ENCODE peak calls at places on chromosomes 7 and 10, in six cellular contexts. W is neural progenitor cell, M is body of pancreas, T is fibroblast of lung, P is AG10803, H is IMR-90. G is an unnamed sample.
A peak's percentile ranks its signal among the peaks of the same experiment; 100 is the strongest.

GRCh38 chr10:124116771-124117510 is 23.5 kb upstream of the CHST15 start:
- DNase-seq in P (no peak), T (no peak), H (no peak), W (no peak), M (peak; percentile 23), G (no peak)

GRCh38 chr10:23013581-23014335 is 81.6 kb upstream of the MSRB2 start:
- DNase-seq in P (no peak), M (no peak), T (no peak), H (no peak), W (no peak), G (no peak)

GRCh38 chr7:83060218-83060617 is 102.5 kb downstream of the PCLO start:
- DNase-seq in M (peak; percentile 44), H (no peak), W (no peak), T (no peak), P (no peak), G (no peak)

GRCh38 chr7:30845426-30846135 is 66.1 kb upstream of the AQP1 start:
- DNase-seq in W (no peak), M (no peak), H (peak; percentile 65), P (peak; percentile 58), T (peak; percentile 57), G (peak; percentile 33)

GRCh38 chr10:107978455-107978854 is 813.9 kb upstream of the SORCS1 start:
- DNase-seq in T (no peak), W (no peak), H (no peak), M (no peak), P (no peak), G (no peak)

GRCh38 chr10:71748671-71749191 is 24.6 kb downstream of the VSIR start:
- DNase-seq in P (no peak), T (no peak), H (no peak), M (peak; percentile 47), W (no peak), G (no peak)

GRCh38 chr10:2610946-2611345 is 456.4 kb upstream of the PFKP start:
- DNase-seq in P (no peak), W (peak; percentile 77), M (no peak), H (no peak), T (no peak), G (no peak)

GRCh38 chr7:125661-126060 is 66.7 kb upstream of the FAM20C start:
- DNase-seq in W (no peak), M (no peak), T (peak; percentile 13), H (no peak), P (no peak), G (no peak)

GRCh38 chr7:15228891-15229290 is 326.3 kb upstream of the DGKB start:
- DNase-seq in H (no peak), P (no peak), T (no peak), M (no peak), W (no peak), G (no peak)

GRCh38 chr10:45064998-45065397 is 64.3 kb downstream of the ZNF22 start:
- DNase-seq in H (no peak), P (no peak), M (no peak), W (no peak), T (no peak), G (no peak)

GRCh38 chr7:4745971-4746919 is 29.2 kb upstream of the AP5Z1 start:
- DNase-seq in H (peak; percentile 83), T (peak; percentile 62), M (no peak), W (no peak), P (peak; percentile 77), G (peak; percentile 82)

GRCh38 chr10:5450605-5451384 is 38.4 kb downstream of the NET1 start:
- DNase-seq in W (no peak), P (no peak), T (no peak), H (no peak), M (no peak), G (no peak)

GRCh38 chr7:93835684-93836083 is 54.9 kb downstream of the TFPI2 start:
- DNase-seq in T (peak; percentile 28), P (peak; percentile 38), H (no peak), W (no peak), M (no peak), G (no peak)

GRCh38 chr10:46555713-46556514 is 544 bp downstream of the GPRIN2 start:
- DNase-seq in P (no peak), T (no peak), M (peak; percentile 56), W (peak; percentile 82), H (no peak), G (no peak)

GRCh38 chr10:83553366-83553765 is 585.9 kb upstream of the GHITM start:
- DNase-seq in W (no peak), M (no peak), H (no peak), P (no peak), T (peak; percentile 81), G (no peak)

GRCh38 chr10:30792025-30792424 is 162.5 kb upstream of the LYZL2 start:
- DNase-seq in M (no peak), P (no peak), W (no peak), H (no peak), T (no peak), G (no peak)

GRCh38 chr7:70833726-70834125 is 298.2 kb upstream of the GALNT17 start:
- DNase-seq in P (peak; percentile 34), T (peak; percentile 95), H (peak; percentile 69), M (no peak), W (no peak), G (peak; percentile 83)

GRCh38 chr10:101843032-101843991 is at the start of gene KCNIP2:
- DNase-seq in P (no peak), T (no peak), M (peak; percentile 49), H (no peak), W (peak; percentile 88), G (no peak)

GRCh38 chr10:129646921-129647320 is 179.9 kb downstream of the MGMT start:
- DNase-seq in P (no peak), H (no peak), W (no peak), M (no peak), T (no peak), G (no peak)

GRCh38 chr7:158350166-158350900 is 237.3 kb downstream of the PTPRN2 start:
- DNase-seq in T (no peak), H (no peak), M (no peak), W (no peak), P (no peak), G (no peak)

GRCh38 chr10:48653944-48654698 is 30.6 kb upstream of the WDFY4 start:
- DNase-seq in P (no peak), T (no peak), W (no peak), H (no peak), M (no peak), G (no peak)

GRCh38 chr7:1480670-1481069 is 21.4 kb upstream of the MICALL2 start:
- DNase-seq in T (no peak), P (no peak), W (no peak), H (no peak), M (no peak), G (no peak)

GRCh38 chr10:91162050-91162494 is 58.4 kb upstream of the PCGF5 start:
- DNase-seq in T (peak; percentile 16), P (peak; percentile 27), W (no peak), M (no peak), H (peak; percentile 46), G (no peak)

DNA sequence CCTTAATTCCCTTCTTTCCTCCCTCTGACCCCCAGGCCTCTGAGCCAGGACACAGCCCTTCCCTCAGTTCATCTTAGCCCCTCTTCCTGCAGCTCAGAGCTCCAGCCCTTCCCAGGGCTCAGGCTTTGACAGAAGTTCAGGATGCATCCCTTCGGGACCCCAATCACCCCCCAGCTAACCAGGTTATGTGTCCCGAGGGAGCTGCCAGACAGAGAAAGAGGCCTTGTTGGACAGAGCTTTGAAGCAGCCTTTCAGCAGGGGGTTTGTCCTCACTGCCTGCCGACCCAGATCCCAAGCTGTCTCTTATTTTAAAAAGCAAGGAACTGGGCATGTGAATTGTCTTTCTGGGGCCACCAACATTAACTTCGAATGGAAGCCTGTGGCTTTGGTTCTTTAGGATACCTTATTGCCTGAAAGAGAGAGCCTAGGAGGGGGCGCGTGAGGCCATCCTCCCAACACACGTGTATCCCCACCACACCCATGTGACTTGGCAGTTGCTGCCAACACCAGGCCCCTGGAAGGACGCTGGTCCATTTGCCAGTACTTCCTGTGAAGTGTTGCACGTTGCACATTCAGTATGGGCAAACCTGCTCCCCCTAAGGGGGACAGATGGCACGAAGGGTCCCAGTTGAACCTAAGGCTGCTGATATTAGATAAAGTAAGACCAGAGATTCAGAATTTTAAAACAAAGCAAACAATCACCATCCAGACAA is 859 bp downstream of the CCDC136 start:
- DNase-seq in W (no peak), M (no peak), T (no peak), P (no peak), H (no peak), G (no peak)
- H3K4me3 ChIP-seq in W (peak overlapping the region; percentile 100), M (no peak overlapping the region), T (peak overlapping the region; percentile 88), P (peak overlapping the region; percentile 78), H (no peak overlapping the region), G (no peak overlapping the region)

DNA sequence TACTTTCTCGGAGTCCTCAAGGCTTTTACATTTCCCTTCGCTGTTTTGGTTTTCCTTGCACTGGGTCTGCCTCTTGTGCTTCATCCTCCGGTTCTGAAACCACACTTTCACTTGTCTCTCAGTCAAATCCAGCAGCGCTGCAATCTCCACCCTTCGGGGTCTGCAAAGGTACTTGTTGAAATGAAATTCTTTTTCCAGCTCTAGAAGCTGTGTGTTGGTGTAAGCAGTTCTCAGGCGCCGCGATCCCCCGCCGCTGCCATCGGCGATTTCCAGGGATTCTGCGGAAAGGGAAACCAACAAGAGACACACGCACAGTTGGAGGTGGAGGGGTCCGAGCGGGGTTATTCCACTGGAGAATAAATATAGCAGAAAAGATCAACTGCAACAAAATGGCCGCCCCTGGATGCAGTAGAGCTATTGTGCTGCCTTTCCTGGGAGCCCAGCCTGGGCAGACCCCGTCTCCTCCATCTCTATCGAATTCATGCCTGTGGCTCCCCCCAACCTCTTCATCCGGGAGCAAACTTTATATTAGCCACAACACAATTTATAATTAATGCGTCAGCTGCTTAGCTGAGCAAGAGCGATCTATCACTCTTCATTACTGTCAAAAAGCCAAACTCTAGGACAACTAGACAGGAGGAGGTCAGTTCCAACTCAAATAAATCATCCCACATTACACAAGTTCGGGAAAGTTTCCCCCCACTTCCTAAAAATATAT is 1.1 kb downstream of the HOXA2 start:
- DNase-seq in T (peak; percentile 92), M (no peak), P (no peak), H (peak; percentile 75), W (peak; percentile 54), G (peak; percentile 88)
- H3K4me3 ChIP-seq in T (peak overlapping the region; percentile 92), M (no peak overlapping the region), P (peak overlapping the region; percentile 35), H (peak overlapping the region; percentile 52), W (peak overlapping the region; percentile 3), G (peak overlapping the region; percentile 57)

DNA sequence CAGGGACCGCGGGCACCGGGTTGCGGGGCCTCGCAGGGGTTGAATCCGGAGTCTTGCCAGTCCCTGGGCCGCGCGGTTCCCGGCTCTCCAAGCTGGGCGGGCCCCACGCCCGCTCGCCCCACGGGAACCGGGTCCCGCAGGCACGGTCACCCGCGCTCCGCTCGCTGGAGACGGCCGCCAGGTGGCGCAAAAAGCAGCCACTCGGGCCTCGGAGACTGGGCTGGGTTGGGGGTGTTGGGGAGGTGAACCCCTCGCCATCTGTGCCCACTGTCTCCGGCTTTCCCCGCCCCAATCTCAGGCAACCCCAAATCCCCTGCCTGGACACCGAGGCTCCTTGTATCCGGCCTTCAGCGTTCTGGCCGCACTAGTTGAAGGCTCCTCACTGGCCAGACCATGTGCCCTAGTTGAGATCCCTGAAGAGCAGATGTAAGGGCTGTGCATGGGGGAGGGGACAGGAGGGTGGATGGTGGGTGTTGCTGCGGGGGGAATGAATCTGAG is 1.5 kb upstream of the ACHE start:
- DNase-seq in M (peak; percentile 39), P (no peak), W (peak; percentile 69), H (no peak), T (no peak), G (no peak)
- H3K4me3 ChIP-seq in M (no peak overlapping the region), P (no peak overlapping the region), W (peak overlapping the region; percentile 51), H (no peak overlapping the region), T (peak overlapping the region; percentile 17), G (no peak overlapping the region)

DNA sequence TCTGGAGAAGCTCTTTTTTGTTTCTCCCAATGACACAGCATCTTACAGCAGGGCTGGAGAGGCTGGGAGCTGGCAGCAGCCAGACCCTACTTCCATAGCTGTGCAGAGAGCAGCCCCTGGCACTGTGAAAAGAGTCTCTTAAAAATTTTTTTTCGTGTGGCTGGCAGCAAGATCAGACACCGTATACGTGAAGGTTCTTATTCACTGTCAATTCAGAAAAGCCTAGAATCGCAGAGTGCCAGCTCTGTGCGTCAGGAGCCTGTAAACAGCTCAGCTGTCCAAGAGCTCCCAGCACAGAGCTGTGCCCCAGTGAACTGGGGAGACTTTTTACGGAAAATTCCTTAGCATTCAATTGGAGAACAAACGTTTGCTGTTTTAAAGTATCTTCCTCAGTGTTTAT is 6.5 kb downstream of the BAG3 start:
- DNase-seq in M (no peak), W (no peak), P (no peak), H (peak; percentile 48), T (peak; percentile 47), G (no peak)
- H3K4me3 ChIP-seq in M (no peak overlapping the region), W (no peak overlapping the region), P (no peak overlapping the region), H (no peak overlapping the region), T (peak overlapping the region; percentile 37), G (no peak overlapping the region)

G was measured in astrocyte of the spinal cord.